ENCODE peak calls at places on chromosomes 5 and 9, in six cellular contexts. X is colonic mucosa, D is kidney, M is uterus, J is K562, E is pancreas. U is an unnamed sample. For H3K4me1, the result is how much of the 10 kb centered on the place peaks cover.

GRCh38 chr5:153658151-153658550 is 167.7 kb downstream of the GRIA1 start:
- DNase-seq in J (no peak), D (no peak), M (no peak), E (no peak), X (no peak), U (no peak)

GRCh38 chr5:178781936-178782335 is 51.5 kb upstream of the ZNF354A start:
- DNase-seq in X (no peak), D (peak), E (no peak), J (no peak), M (no peak), U (no peak)

GRCh38 chr5:112735702-112736101 is 2.0 kb upstream of the APC start:
- DNase-seq in J (no peak), D (no peak), M (no peak), E (no peak), X (no peak), U (no peak)

GRCh38 chr9:2047144-2047671 is 32.1 kb downstream of the SMARCA2 start:
- DNase-seq in X (no peak), D (no peak), E (no peak), M (no peak), J (no peak), U (no peak)

GRCh38 chr5:33146916-33147315 is 293.8 kb upstream of the TARS1 start:
- DNase-seq in X (no peak), D (no peak), E (no peak), J (no peak), M (no peak), U (no peak)

GRCh38 chr9:83280259-83280658 is 217.3 kb upstream of the RASEF start:
- DNase-seq in J (no peak), E (no peak), D (no peak), M (no peak), X (no peak), U (no peak)

GRCh38 chr5:31365776-31366175 is 166.1 kb downstream of the DROSHA start:
- DNase-seq in M (no peak), D (no peak), X (no peak), J (no peak), E (no peak), U (no peak)

GRCh38 chr5:95759634-95760033 is 28.5 kb downstream of the RHOBTB3 start:
- DNase-seq in J (no peak), X (peak), E (peak), M (no peak), D (no peak), U (no peak)

GRCh38 chr9:99752710-99753109 is 69.0 kb upstream of the NR4A3 start:
- DNase-seq in E (no peak), X (no peak), J (no peak), D (no peak), M (no peak), U (no peak)
- H3K4me1 ChIP-seq in E (under half), X (under half), J (under half), D (under half), M (under half), U (under half)

GRCh38 chr9:137745541-137745991 is 126.8 kb downstream of the EHMT1 start:
- DNase-seq in X (no peak), M (no peak), D (peak), E (no peak), J (peak), U (peak)

GRCh38 chr9:137743695-137744094 is 124.9 kb downstream of the EHMT1 start:
- DNase-seq in X (no peak), J (no peak), M (no peak), E (no peak), D (peak), U (no peak)

GRCh38 chr9:137742698-137743097 is 123.9 kb downstream of the EHMT1 start:
- DNase-seq in E (no peak), J (no peak), M (no peak), D (peak), X (no peak), U (peak)

GRCh38 chr9:137741330-137741729 is 122.5 kb downstream of the EHMT1 start:
- DNase-seq in D (no peak), M (no peak), E (no peak), X (no peak), J (no peak), U (no peak)

GRCh38 chr9:137744632-137745183 is 125.9 kb downstream of the EHMT1 start:
- DNase-seq in J (no peak), D (peak), M (no peak), X (no peak), E (no peak), U (no peak)
- H3K4me1 ChIP-seq in J (under half), D (under half), M (under half), X (under half), E (under half), U (under half)

DNA sequence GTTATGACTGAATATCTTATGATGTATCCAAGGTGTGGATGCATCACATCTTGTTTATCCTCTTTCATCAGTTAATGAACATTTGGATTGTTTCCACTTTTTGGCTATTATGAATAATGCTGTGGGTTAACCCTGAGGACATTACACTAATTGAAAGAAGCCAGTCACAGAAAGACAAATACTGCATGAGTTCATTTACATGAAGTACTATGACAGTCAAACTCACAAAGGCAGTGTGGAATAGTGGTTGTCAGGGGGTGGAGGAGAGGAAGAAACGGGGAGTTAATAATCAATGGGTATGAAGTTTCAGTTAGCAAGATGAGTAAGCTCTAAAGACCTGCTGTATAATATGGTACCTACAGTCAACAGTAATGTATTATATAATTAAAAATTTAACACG is 409.4 kb upstream of the CTNND2 start:
- DNase-seq in D (no peak), M (no peak), X (no peak), J (no peak), E (no peak), U (no peak)
- H3K4me1 ChIP-seq in D (under half), M (under half), X (under half), J (under half), E (under half), U (under half)

GRCh38 chr5:52481851-52482250 is 305.9 kb upstream of the ITGA1 start:
- DNase-seq in J (no peak), X (no peak), D (no peak), E (no peak), M (no peak), U (no peak)

GRCh38 chr5:52481216-52481615 is 306.5 kb upstream of the ITGA1 start:
- DNase-seq in J (no peak), D (no peak), M (no peak), E (no peak), X (no peak), U (no peak)

GRCh38 chr5:52476346-52476745 is 311.4 kb upstream of the ITGA1 start:
- DNase-seq in X (no peak), D (no peak), E (no peak), J (no peak), M (no peak), U (no peak)
- H3K4me1 ChIP-seq in X (under half), D (under half), E (under half), J (under half), M (under half), U (under half)

DNA sequence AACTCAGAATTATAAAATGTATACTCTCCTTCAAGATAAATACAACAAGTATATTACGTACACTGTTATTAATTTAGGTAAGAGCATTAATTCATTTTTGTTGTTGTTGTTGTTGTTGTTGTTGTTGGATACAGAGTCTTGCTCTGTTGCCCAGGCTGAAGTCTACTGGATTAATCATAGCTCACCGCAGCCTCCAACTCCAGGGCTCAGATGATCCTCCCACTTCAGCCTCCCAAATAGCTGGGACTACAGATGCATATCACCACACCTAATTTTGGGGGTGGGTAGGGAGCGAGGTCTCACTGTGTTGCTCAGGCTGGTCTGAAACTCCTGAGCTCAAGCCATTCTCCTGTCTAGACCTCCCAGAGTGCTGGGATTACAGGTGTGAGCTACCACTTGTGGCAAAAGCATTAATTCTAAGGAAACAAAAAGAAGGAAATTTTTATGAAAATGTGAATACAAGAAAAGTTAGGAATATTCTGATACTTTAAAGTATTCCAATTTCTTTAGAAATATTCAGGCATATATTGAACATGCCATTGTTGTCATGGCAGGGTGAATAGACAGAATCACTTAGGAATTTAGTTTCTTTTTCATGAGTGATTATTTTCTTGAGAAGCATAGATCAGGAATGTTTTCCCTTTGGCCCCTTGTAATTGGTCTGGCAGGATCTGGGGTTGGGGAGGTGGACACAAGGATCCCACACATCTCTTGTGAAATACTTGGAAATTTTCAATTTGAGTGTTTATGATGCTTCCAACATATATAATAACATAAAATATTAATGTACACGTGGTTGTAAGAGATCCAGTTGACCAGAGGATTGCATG is 263.7 kb downstream of the FANCC start:
- DNase-seq in E (no peak), D (no peak), J (no peak), M (no peak), X (no peak), U (no peak)
- H3K4me1 ChIP-seq in E (under half), D (under half), J (under half), M (under half), X (under half), U (under half)

GRCh38 chr5:14215901-14216300 is 72.8 kb downstream of the TRIO start:
- DNase-seq in D (no peak), E (no peak), J (no peak), X (no peak), M (no peak), U (no peak)
- H3K4me1 ChIP-seq in D (under half), E (under half), J (under half), X (under half), M (under half), U (under half)

GRCh38 chr9:71243951-71244350 is 122.5 kb upstream of the TRPM3 start:
- DNase-seq in M (no peak), J (no peak), D (no peak), X (no peak), E (no peak), U (no peak)

GRCh38 chr9:71237051-71237450 is 115.6 kb upstream of the TRPM3 start:
- DNase-seq in D (no peak), X (no peak), E (no peak), J (no peak), M (no peak), U (no peak)

GRCh38 chr9:71245651-71246050 is 124.2 kb upstream of the TRPM3 start:
- DNase-seq in M (no peak), E (no peak), D (no peak), X (no peak), J (no peak), U (no peak)

DNA sequence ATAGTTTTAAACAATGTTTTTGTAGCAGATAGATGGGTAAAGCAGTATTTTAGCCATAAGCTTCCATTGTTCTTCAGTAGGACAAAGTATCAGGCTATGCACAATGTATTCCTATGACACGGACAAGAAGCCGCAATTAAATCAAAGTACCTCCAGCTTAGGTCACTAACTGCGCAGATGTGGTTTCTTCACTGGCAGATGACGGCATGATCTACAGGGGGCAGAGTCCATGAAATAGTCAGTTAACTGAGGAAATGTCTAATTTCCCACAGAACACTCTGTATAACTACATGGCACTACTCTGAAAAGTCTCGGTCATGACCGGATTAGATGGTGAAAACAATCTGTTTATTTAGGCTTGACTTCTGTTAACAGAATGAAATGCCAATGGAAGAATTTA is 120.7 kb upstream of the TRPM3 start:
- DNase-seq in E (no peak), D (no peak), X (no peak), M (no peak), J (no peak), U (no peak)
- H3K4me1 ChIP-seq in E (under half), D (under half), X (under half), M (under half), J (under half), U (under half)

U was measured in BE2C.